ENCODE peak calls at places on chromosomes 13 and 19, in four cellular contexts. O is astrocyte, U is GM12878, I is K562. P is an unnamed sample. For H3K4me1, the result is how much of the 10 kb centered on the place peaks cover.

GRCh38 chr13:45242070-45242469 is 41.2 kb upstream of the KCTD4 start:
- DNase-seq in I (no peak), U (no peak), O (no peak), P (peak)

GRCh38 chr19:17772172-17772571 is 20.9 kb downstream of the FCHO1 start:
- DNase-seq in U (no peak), I (no peak), O (no peak), P (no peak)

GRCh38 chr13:25085125-25085742 is 10.7 kb upstream of the PABPC3 start:
- DNase-seq in U (no peak), I (no peak), O (peak), P (peak)

GRCh38 chr13:112795277-112795676 is 105.4 kb downstream of the ATP11A start:
- DNase-seq in U (no peak), I (no peak), O (no peak), P (no peak)

GRCh38 chr13:20702530-20702929 is 969 bp upstream of the IL17D start:
- DNase-seq in U (no peak), I (no peak), O (no peak), P (peak)

GRCh38 chr13:28478127-28478526 is 16.8 kb downstream of the FLT1 start:
- DNase-seq in O (no peak), U (no peak), I (no peak), P (no peak)

GRCh38 chr19:3683405-3683865 is 16.8 kb downstream of the PIP5K1C start:
- DNase-seq in O (peak), I (peak), U (no peak), P (peak)

GRCh38 chr13:49450105-49450819 is 6.2 kb downstream of the SETDB2 start:
- DNase-seq in U (no peak), O (no peak), I (no peak), P (no peak)

GRCh38 chr13:27349458-27349857 is 75.0 kb upstream of the GTF3A start:
- DNase-seq in O (peak), I (no peak), U (no peak), P (no peak)

GRCh38 chr19:34172661-34173144 is 399 bp downstream of the LSM14A start:
- DNase-seq in O (no peak), U (no peak), I (peak), P (no peak)

GRCh38 chr13:44815507-44816074 is 173.7 kb downstream of the NUFIP1 start:
- DNase-seq in O (peak), U (no peak), I (no peak), P (peak)

GRCh38 chr13:22086593-22086992 is 415.7 kb downstream of the FGF9 start:
- DNase-seq in O (no peak), I (no peak), U (no peak), P (no peak)

GRCh38 chr19:33674575-33675367 is 53.0 kb downstream of the CHST8 start:
- DNase-seq in U (no peak), O (no peak), I (no peak), P (no peak)

GRCh38 chr19:40714519-40715299 is 2.0 kb downstream of the COQ8B start:
- DNase-seq in I (peak), U (peak), O (peak), P (peak)

GRCh38 chr13:85366759-85367417 is 432.3 kb downstream of the SLITRK6 start:
- DNase-seq in U (no peak), I (no peak), O (no peak), P (no peak)

GRCh38 chr13:100156786-100157185 is 67.9 kb downstream of the PCCA start:
- DNase-seq in U (no peak), O (peak), I (no peak), P (peak)

GRCh38 chr13:48216204-48216711 is 16.7 kb upstream of the ITM2B start:
- DNase-seq in U (no peak), I (no peak), O (no peak), P (no peak)

GRCh38 chr19:5957132-5957531 is 20.8 kb downstream of the RANBP3 start:
- DNase-seq in O (peak), U (no peak), I (no peak), P (no peak)

GRCh38 chr13:99022953-99023352 is 45.1 kb upstream of the DOCK9 start:
- DNase-seq in O (no peak), U (no peak), I (no peak), P (no peak)

GRCh38 chr13:32887617-32888016 is 128.6 kb upstream of the KL start:
- DNase-seq in I (no peak), O (no peak), U (no peak), P (no peak)

GRCh38 chr19:15986694-15987093 is 37.9 kb downstream of the OR10H4 start:
- DNase-seq in U (no peak), I (no peak), O (no peak), P (no peak)

GRCh38 chr13:110298566-110299321 is 8.2 kb downstream of the COL4A1 start:
- DNase-seq in U (no peak), O (no peak), I (no peak), P (peak)

GRCh38 chr13:109309625-109310363 is 476.6 kb downstream of the IRS2 start:
- DNase-seq in U (no peak), I (no peak), O (no peak), P (no peak)

GRCh38 chr13:92677571-92677970 is 549.0 kb upstream of the GPC6 start:
- DNase-seq in I (no peak), O (no peak), U (no peak), P (no peak)

GRCh38 chr13:20911037-20911436 is 8.5 kb upstream of the XPO4 start:
- DNase-seq in U (no peak), I (no peak), O (no peak), P (no peak)

GRCh38 chr19:21697698-21698097 is 69.7 kb downstream of the ZNF100 start:
- DNase-seq in U (no peak), I (no peak), O (no peak), P (no peak)

GRCh38 chr13:57653229-57653994 is 21.9 kb downstream of the PCDH17 start:
- DNase-seq in I (no peak), U (no peak), O (no peak), P (no peak)

GRCh38 chr13:75635621-75636338 is at the start of gene LMO7:
- DNase-seq in U (no peak), I (peak), O (peak), P (peak)

GRCh38 chr19:50478901-50479715 is 2.5 kb upstream of the GARIN5A start:
- DNase-seq in U (no peak), I (peak), O (no peak), P (no peak)

GRCh38 chr13:44470623-44471562 is 97.3 kb downstream of the SERP2 start:
- DNase-seq in U (no peak), I (peak), O (peak), P (peak)

GRCh38 chr19:17340302-17340870 is 3.0 kb downstream of the GTPBP3 start:
- DNase-seq in I (peak), O (no peak), U (no peak), P (no peak)

GRCh38 chr19:11383706-11384048 is 437 bp downstream of the EPOR start:
- DNase-seq in U (no peak), O (no peak), I (no peak), P (peak)

GRCh38 chr13:74290324-74290773 is 156.1 kb upstream of the KLF12 start:
- DNase-seq in O (peak), I (no peak), U (no peak), P (peak)

GRCh38 chr13:110263906-110264305 is 43.1 kb downstream of the COL4A1 start:
- DNase-seq in I (no peak), U (no peak), O (no peak), P (no peak)

GRCh38 chr13:47564041-47564440 is 437.0 kb downstream of the SUCLA2 start:
- DNase-seq in U (no peak), I (no peak), O (no peak), P (no peak)

GRCh38 chr19:30171795-30172642 is 200.2 kb upstream of the ZNF536 start:
- DNase-seq in I (no peak), U (no peak), O (no peak), P (no peak)

GRCh38 chr19:30171138-30171635 is 201.0 kb upstream of the ZNF536 start:
- DNase-seq in U (no peak), O (no peak), I (no peak), P (no peak)

GRCh38 chr19:30169196-30169900 is 202.8 kb upstream of the ZNF536 start:
- DNase-seq in I (no peak), U (no peak), O (no peak), P (no peak)

GRCh38 chr19:30170081-30170480 is 202.1 kb upstream of the ZNF536 start:
- DNase-seq in U (no peak), O (no peak), I (no peak), P (no peak)

GRCh38 chr19:30170495-30171137 is 201.6 kb upstream of the ZNF536 start:
- DNase-seq in U (no peak), I (no peak), O (no peak), P (no peak)
- H3K4me1 ChIP-seq in U (under half), I (under half), O (under half), P (under half)

GRCh38 chr13:72537400-72537780 is 190.0 kb downstream of the MZT1 start:
- DNase-seq in U (no peak), I (no peak), O (no peak), P (no peak)
- TF ChIP-seq EZH2 in U (no peak), I (no peak), O (no peak), P (no peak)

GRCh38 chr19:8311461-8312260 is 3.5 kb upstream of the CD320 start:
- DNase-seq in O (no peak), U (no peak), I (no peak), P (peak)
- H3K4me1 ChIP-seq in O (under half), U (under half), I (under half), P (under half)

DNA sequence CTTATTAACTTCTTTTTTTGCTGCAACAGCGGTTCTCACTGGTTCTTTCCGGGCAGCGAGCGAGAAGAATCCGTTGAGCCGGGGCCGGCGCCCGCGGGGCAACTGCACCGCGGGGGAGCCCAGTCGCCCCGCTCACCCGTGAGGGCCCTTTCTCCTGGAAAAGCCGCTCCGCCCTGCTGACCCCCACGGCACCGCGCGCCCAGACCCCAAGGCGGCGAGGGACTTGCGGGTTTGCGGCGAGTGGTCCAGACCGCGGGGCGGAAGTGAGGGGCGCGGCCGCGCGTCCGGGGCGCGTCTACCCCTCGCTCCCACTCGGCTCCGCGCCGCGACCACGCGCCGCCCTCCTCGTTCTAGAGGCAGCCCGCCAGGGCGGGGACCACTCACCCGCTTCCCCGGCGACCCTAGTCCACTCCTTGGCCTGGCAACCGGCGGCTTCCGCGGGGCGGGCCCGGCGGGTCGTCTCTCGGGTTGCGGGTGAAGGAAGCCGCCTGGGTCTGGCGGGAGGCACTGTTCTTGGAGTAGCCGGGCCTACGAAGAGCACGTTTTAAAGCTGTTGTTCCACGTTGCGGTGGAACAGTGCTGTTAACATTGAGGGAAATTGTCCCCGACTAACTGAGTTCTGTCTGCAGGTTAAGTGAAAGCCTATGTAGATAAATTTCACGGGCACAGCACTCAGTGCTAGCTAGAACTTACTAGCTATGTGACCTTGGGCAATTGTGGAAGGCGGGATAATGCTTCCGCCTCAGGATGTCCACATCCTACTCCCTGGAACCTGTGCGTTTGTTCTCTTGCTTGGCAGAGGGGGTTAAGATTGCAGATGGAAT is at the start of gene NEK3:
- DNase-seq in U (no peak), O (peak), I (peak), P (peak)
- TF ChIP-seq EZH2 in U (no peak), O (no peak), I (no peak), P (no peak)

DNA sequence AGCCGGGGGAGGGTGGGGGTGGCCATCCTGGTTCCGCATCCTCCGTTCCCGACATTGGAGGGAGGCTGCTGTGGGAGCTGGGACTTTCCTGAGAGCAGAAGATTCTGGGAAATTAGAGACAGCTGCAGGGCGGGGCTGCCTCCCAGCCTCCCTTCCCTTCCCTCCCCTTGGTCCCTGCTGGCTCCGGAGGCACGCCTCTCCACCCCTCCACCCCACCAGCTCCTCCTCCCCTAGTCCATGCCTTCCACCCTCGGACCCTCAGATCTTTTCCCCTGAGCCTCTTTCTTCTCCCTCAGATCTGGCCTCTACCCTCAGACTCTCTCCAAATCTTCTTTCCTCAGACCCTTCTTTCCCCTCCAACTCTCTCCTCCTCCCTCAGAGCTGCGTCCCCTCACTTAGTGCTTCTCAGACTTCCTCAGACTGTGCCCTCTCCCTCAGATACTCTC is 3.1 kb upstream of the BCL3 start:
- DNase-seq in O (peak), I (peak), U (no peak), P (no peak)
- H3K4me1 ChIP-seq in O (under half), I (under half), U (under half), P (under half)

DNA sequence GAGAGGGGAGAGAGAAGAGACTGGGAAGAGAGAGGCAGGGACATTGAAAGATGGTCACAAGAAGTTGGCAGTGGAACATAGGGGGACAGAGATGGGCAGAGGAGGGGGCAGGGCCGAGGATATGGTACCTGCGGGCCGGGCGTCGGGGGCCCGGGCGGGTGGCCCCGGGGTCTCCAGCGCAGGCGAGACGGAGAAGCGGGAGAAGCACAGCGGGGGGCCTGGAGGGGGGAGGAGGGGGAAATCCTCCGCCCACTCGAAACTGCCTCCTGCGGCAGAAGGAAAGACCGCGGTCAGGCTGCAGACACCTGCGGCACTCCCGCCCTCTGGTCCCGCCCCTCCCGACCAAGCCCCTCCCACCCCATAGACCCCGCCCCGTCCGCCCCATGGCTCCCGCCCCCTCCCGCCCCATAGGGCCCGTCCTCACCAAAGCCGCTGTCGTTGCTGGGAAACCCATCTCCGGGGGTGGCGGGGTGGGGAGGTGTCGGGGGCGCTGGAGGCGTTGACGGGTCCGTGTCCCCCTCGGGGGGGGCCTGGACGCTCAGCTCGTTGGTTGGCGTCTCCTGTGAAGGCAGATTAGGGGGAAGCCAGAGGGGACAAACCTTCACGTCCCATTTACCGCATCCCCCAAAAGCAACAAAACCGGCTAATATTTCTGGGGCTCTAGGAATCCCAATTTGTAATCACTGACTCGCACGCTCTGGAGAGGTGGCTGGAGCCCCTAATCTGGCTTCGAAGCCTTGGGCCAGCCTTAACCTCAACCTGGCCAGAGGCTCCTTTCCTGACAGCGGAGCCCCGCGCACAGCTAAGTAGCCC is 20.4 kb downstream of the LMTK3 start:
- DNase-seq in U (no peak), O (no peak), I (peak), P (no peak)
- TF ChIP-seq EZH2 in U (no peak), O (no peak), I (no peak), P (peak)

DNA sequence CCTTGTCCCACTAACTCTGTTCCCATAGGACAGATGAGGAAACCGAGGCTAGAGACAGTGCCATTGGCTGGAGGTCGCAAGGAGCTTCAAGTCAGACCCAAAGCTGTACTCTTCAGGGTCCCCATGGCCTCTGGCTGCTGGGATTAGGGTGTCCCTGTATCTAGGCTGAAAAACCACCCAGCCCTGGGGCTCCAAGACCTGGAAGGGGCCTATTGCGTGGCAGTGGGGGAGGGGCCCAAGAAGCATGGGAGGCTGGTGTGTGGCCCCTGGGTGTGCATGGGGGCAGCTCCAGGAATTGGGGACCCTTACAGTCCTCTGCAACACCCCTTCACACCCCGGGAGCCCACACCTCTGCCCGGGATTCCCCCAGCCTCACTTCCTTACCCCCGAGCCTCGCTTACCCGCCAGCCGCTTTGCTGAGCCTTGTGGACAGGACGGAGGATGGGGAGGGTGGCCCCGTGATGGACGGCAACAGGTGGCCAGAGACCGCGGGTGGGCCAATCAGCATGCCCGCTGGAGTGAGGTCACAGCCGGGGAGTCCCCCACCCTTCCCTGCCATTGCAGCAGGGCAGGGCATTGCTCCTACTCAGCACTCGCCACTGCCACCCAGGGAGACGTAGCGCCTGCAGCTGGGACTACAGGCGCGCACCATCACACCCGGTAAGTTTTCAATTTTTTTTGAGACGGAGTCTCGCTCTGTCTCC is at the start of gene JSRP1:
- DNase-seq in U (no peak), I (no peak), O (no peak), P (no peak)
- H3K4me1 ChIP-seq in U (under half), I (under half), O (under half), P (under half)

P was measured in endothelial cell of umbilical vein.